ENCODE peak calls at places on chromosomes 1 and 21, in ten cellular contexts. S is PC-3, X is pancreas, D is spleen, L is heart left ventricle, A is tibial artery, P is AG04450, O is HCT116, H is lung, F is cardiac muscle cell. K is an unnamed sample.

GRCh38 chr21:45994738-45995685 is 13.4 kb downstream of the COL6A1 start:
- DNase-seq in S (no peak), X (no peak), D (peak; percentile 69), L (peak; percentile 6), A (no peak), P (no peak), O (no peak), H (no peak), F (no peak), K (peak; percentile 58)

GRCh38 chr1:1332774-1333480 is 1.8 kb downstream of the TAS1R3 start:
- DNase-seq in S (peak; percentile 73), X (no peak), D (no peak), L (no peak), A (no peak), P (no peak), O (no peak), H (no peak), F (no peak), K (no peak)

GRCh38 chr1:25766721-25767436 is 33.1 kb upstream of the SELENON start:
- DNase-seq in S (peak; percentile 20), X (peak; percentile 94), D (no peak), L (no peak), A (no peak), P (no peak), O (no peak), H (no peak), F (no peak), K (no peak)

GRCh38 chr1:225593414-225593813 is 59.5 kb downstream of the ENAH start:
- DNase-seq in S (no peak), X (no peak), D (no peak), L (no peak), A (no peak), P (no peak), O (no peak), H (no peak), F (no peak), K (no peak)

GRCh38 chr1:115907092-115907491 is 66.2 kb upstream of the NHLH2 start:
- DNase-seq in S (no peak), X (no peak), D (no peak), L (no peak), A (no peak), P (no peak), O (no peak), H (no peak), F (no peak), K (no peak)

GRCh38 chr21:44540741-44541288 is 820 bp upstream of the KRTAP10-1 start:
- DNase-seq in S (no peak), X (no peak), D (no peak), L (no peak), A (no peak), P (no peak), O (no peak), H (no peak), F (no peak), K (no peak)

GRCh38 chr1:48223372-48224081 is 1.0 kb downstream of the SLC5A9 start:
- DNase-seq in S (no peak), X (peak; percentile 53), D (no peak), L (no peak), A (no peak), P (no peak), O (no peak), H (no peak), F (no peak), K (no peak)

GRCh38 chr1:155977607-155978324 is 581 bp downstream of the ARHGEF2 start:
- DNase-seq in S (peak; percentile 31), X (no peak), D (no peak), L (peak; percentile 62), A (no peak), P (no peak), O (no peak), H (no peak), F (no peak), K (no peak)

GRCh38 chr1:178345238-178345637 is 151.5 kb downstream of the CLEC20A start:
- DNase-seq in S (no peak), X (no peak), D (no peak), L (no peak), A (no peak), P (no peak), O (no peak), H (no peak), F (no peak), K (no peak)

GRCh38 chr1:178344513-178345077 is 152.2 kb downstream of the CLEC20A start:
- DNase-seq in S (peak; percentile 66), X (no peak), D (no peak), L (no peak), A (no peak), P (peak; percentile 55), O (peak; percentile 52), H (no peak), F (peak; percentile 93), K (no peak)

GRCh38 chr1:178339834-178340233 is 156.9 kb downstream of the CLEC20A start:
- DNase-seq in S (no peak), X (no peak), D (no peak), L (no peak), A (no peak), P (no peak), O (no peak), H (no peak), F (no peak), K (no peak)

GRCh38 chr1:178337091-178337726 is 159.6 kb downstream of the CLEC20A start:
- DNase-seq in S (peak; percentile 31), X (no peak), D (no peak), L (no peak), A (no peak), P (no peak), O (no peak), H (no peak), F (no peak), K (no peak)

DNA sequence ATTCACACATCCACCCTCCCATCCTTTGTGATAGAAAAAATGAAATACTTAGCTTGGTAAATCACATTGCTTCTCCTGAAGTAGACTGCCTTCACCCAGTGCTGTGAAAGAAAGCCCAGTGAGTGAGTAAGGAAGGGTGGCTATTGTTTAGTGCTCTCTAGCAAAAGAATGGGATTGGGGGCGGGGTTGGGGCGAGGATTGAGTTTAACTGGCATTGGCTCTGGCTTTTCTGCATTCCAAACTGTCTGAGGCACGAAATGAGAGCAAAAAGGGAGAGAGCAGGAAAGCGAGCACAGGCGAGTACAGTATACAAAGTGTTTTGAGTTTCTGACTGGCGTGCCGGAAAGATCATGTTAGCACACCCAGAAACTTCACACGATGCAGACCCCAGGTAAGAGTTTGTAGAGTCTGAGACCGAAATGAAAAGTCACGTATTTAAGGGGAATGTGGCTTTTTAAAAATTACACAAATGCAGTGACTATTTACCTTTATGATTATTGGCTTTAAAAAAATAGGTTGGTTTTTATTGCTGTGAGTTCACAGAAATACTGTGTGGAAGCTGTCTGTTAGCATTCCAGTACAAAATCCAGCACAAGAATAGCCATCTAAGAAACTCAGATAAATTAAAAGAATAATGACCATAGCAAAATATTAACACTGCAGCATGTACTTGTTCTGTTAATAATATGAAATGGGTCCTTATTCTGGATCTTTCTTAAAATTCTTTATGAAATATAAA is 155.4 kb downstream of the CLEC20A start:
- DNase-seq in S (peak; percentile 91), X (peak; percentile 39), D (no peak), L (peak; percentile 60), A (peak; percentile 27), P (peak; percentile 45), O (peak; percentile 68), H (peak; percentile 78), F (peak; percentile 91), K (peak; percentile 81)
- TF ChIP-seq CTCF in S (no peak), X (no peak), D (no peak), L (no peak), A (no peak), P (no peak), O (no peak), H (no peak), F (no peak), K (no peak)

GRCh38 chr1:169142129-169142528 is 35.6 kb downstream of the ATP1B1 start:
- DNase-seq in S (no peak), X (no peak), D (no peak), L (no peak), A (no peak), P (no peak), O (no peak), H (no peak), F (no peak), K (no peak)

GRCh38 chr1:169137357-169137756 is 30.9 kb downstream of the ATP1B1 start:
- DNase-seq in S (no peak), X (no peak), D (no peak), L (no peak), A (no peak), P (no peak), O (no peak), H (no peak), F (no peak), K (no peak)

GRCh38 chr1:169143351-169143750 is 36.9 kb downstream of the ATP1B1 start:
- DNase-seq in S (no peak), X (no peak), D (no peak), L (no peak), A (no peak), P (no peak), O (no peak), H (no peak), F (no peak), K (no peak)

GRCh38 chr1:169143984-169144383 is 37.5 kb downstream of the ATP1B1 start:
- DNase-seq in S (no peak), X (no peak), D (no peak), L (no peak), A (no peak), P (no peak), O (no peak), H (no peak), F (no peak), K (no peak)

DNA sequence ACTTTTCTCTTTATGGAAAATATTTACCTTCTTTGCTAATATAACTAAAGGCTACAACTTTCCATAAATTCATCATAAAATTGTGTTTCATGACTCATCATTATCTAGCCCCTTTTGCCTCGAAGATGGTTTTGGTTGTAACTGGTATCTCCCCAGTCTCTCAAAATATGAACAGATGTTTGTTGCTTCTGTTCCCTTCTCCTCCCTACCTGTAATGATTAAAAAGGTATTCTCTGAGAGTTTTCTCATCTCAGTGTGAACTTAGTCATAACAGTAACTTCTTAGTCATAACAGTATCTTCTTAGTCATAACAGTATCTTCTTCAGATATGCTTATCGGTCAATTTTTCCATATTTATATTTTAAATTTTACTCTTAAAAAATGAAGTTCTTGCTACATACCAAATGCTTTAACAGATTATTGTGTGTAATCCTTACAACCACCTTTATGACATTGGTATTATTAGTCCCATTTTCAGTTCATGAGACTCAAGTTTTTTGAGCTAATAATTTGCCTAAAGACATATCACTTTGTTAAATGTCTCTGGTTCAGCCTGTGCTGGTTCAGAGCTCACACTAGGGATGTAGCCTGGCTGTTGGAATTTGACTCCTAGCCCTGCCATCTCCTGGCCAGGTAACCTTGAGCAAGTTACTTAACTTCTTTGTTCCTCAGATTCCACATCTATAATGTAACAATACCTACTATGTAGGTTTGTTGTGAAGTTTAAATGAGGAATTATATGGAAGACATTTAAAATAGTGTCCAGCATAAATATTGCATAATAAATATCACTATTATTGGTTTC is 32.6 kb downstream of the ATP1B1 start:
- DNase-seq in S (peak; percentile 29), X (no peak), D (no peak), L (no peak), A (no peak), P (no peak), O (no peak), H (no peak), F (no peak), K (no peak)
- H3K27ac ChIP-seq in S (no peak overlapping the region), X (no peak overlapping the region), D (no peak overlapping the region), L (no peak overlapping the region), A (no peak overlapping the region), P (no peak overlapping the region), O (no peak overlapping the region), H (no peak overlapping the region), F (no peak overlapping the region), K (no peak overlapping the region)

GRCh38 chr21:37700641-37701202 is 215.5 kb downstream of the KCNJ6 start:
- DNase-seq in S (peak; percentile 83), X (peak; percentile 71), D (no peak), L (no peak), A (no peak), P (peak; percentile 61), O (peak; percentile 73), H (no peak), F (peak; percentile 89), K (no peak)
- TF ChIP-seq CTCF in S (peak; percentile 88), X (peak; percentile 50), D (peak; percentile 56), L (peak; percentile 65), A (peak; percentile 63), P (peak; percentile 86), O (peak; percentile 80), H (peak; percentile 21), F (peak; percentile 78), K (peak; percentile 67)

GRCh38 chr1:64955093-64956066 is 11.0 kb downstream of the JAK1 start:
- DNase-seq in S (no peak), X (no peak), D (peak; percentile 38), L (peak; percentile 27), A (no peak), P (no peak), O (no peak), H (peak; percentile 65), F (no peak), K (no peak)

GRCh38 chr1:64953241-64953640 is 13.1 kb downstream of the JAK1 start:
- DNase-seq in S (no peak), X (no peak), D (no peak), L (no peak), A (no peak), P (no peak), O (no peak), H (no peak), F (no peak), K (no peak)

GRCh38 chr1:64948905-64949833 is 17.2 kb downstream of the JAK1 start:
- DNase-seq in S (peak; percentile 59), X (no peak), D (no peak), L (no peak), A (no peak), P (no peak), O (peak; percentile 38), H (no peak), F (peak; percentile 34), K (no peak)

GRCh38 chr1:64950284-64950809 is 16.0 kb downstream of the JAK1 start:
- DNase-seq in S (no peak), X (no peak), D (no peak), L (no peak), A (no peak), P (no peak), O (no peak), H (no peak), F (no peak), K (no peak)

DNA sequence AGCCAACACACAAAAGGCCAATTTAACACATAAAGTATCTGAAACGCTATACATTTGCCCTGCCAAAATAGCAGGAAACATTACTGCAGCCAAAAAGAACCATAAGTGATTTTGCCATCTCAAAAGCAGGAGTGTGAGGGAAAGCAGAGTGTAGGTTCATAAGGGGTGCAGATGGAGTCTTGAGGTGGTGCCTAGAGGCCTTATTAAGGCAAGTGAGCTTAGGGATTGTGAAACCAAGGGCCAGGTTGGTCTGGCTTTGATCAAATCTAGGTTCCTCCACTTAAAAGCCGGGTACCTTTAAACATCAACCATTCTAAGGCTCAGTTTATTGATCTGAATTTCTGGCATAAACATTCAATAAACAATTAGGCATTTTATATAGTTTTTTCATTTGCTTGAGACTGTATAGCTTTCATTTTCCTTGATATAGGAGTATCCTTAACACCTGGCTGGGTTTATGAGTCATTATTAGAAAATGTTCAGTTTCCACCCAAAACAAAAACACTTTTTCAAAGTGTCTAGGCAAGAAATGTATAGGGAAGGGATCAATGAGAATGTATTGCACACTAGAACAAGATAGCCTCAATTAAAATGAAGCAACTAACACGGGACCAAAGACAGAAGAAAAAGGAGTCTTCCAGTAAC is 14.2 kb downstream of the JAK1 start:
- DNase-seq in S (no peak), X (no peak), D (no peak), L (no peak), A (no peak), P (no peak), O (no peak), H (no peak), F (no peak), K (no peak)
- H3K27ac ChIP-seq in S (no peak overlapping the region), X (peak overlapping the region; percentile 0), D (no peak overlapping the region), L (no peak overlapping the region), A (no peak overlapping the region), P (no peak overlapping the region), O (no peak overlapping the region), H (no peak overlapping the region), F (no peak overlapping the region), K (no peak overlapping the region)